ENCODE peak calls at places on chromosome 3, in four cellular contexts. One of them, this sample, is unnamed. For H3K4me1, the result is how much of the 10 kb centered on the place peaks cover.

GRCh38 chr3:49081429-49081828 is 12.4 kb downstream of the QRICH1 start:
- DNase-seq in left lung: no peak
- DNase-seq in thyroid gland: no peak
- DNase-seq in endothelial cell of umbilical vein: no peak
- DNase-seq in this sample: no peak

GRCh38 chr3:49813497-49814174 is at the start of gene UBA7:
- DNase-seq in left lung: peak
- DNase-seq in thyroid gland: peak
- DNase-seq in endothelial cell of umbilical vein: peak
- DNase-seq in this sample: peak

GRCh38 chr3:50321146-50321843 is 1.2 kb downstream of the HYAL2 start:
- DNase-seq in left lung: peak
- DNase-seq in thyroid gland: peak
- DNase-seq in endothelial cell of umbilical vein: peak
- DNase-seq in this sample: peak

GRCh38 chr3:81549388-81549787 is 212.1 kb downstream of the GBE1 start:
- DNase-seq in left lung: no peak
- DNase-seq in thyroid gland: no peak
- DNase-seq in endothelial cell of umbilical vein: no peak
- DNase-seq in this sample: no peak

GRCh38 chr3:47540281-47540680 is 26.8 kb upstream of the ELP6 start:
- DNase-seq in left lung: no peak
- DNase-seq in thyroid gland: no peak
- DNase-seq in endothelial cell of umbilical vein: no peak
- DNase-seq in this sample: no peak

GRCh38 chr3:71718069-71718468 is 7.1 kb downstream of the EIF4E3 start:
- DNase-seq in left lung: no peak
- DNase-seq in thyroid gland: no peak
- DNase-seq in endothelial cell of umbilical vein: no peak
- DNase-seq in this sample: peak

GRCh38 chr3:49386056-49386756 is 25.6 kb downstream of the RHOA start:
- DNase-seq in left lung: no peak
- DNase-seq in thyroid gland: no peak
- DNase-seq in endothelial cell of umbilical vein: no peak
- DNase-seq in this sample: no peak

GRCh38 chr3:38653685-38654537 is 4.4 kb upstream of the SCN5A start:
- DNase-seq in left lung: no peak
- DNase-seq in thyroid gland: no peak
- DNase-seq in endothelial cell of umbilical vein: no peak
- DNase-seq in this sample: no peak

GRCh38 chr3:115836944-115837343 is 213.6 kb downstream of the GAP43 start:
- DNase-seq in left lung: no peak
- DNase-seq in thyroid gland: no peak
- DNase-seq in endothelial cell of umbilical vein: peak
- DNase-seq in this sample: no peak

GRCh38 chr3:11556851-11557644 is 86.7 kb downstream of the VGLL4 start:
- DNase-seq in left lung: no peak
- DNase-seq in thyroid gland: no peak
- DNase-seq in endothelial cell of umbilical vein: peak
- DNase-seq in this sample: no peak

GRCh38 chr3:176950743-176951142 is 246.5 kb downstream of the TBL1XR1 start:
- DNase-seq in left lung: no peak
- DNase-seq in thyroid gland: no peak
- DNase-seq in endothelial cell of umbilical vein: peak
- DNase-seq in this sample: no peak

GRCh38 chr3:25576836-25577454 is 87.8 kb downstream of the TOP2B start:
- DNase-seq in left lung: no peak
- DNase-seq in thyroid gland: no peak
- DNase-seq in endothelial cell of umbilical vein: no peak
- DNase-seq in this sample: no peak

GRCh38 chr3:155241559-155241958 is 51.9 kb downstream of the STRIT1 start:
- DNase-seq in left lung: no peak
- DNase-seq in thyroid gland: no peak
- DNase-seq in endothelial cell of umbilical vein: no peak
- DNase-seq in this sample: no peak

GRCh38 chr3:164537485-164537884 is 540.8 kb downstream of the SI start:
- DNase-seq in left lung: no peak
- DNase-seq in thyroid gland: no peak
- DNase-seq in endothelial cell of umbilical vein: no peak
- DNase-seq in this sample: no peak

GRCh38 chr3:158097571-158098553 is 8.4 kb downstream of the SHOX2 start:
- DNase-seq in left lung: peak
- DNase-seq in thyroid gland: peak
- DNase-seq in endothelial cell of umbilical vein: peak
- DNase-seq in this sample: peak

GRCh38 chr3:158842946-158843345 is 41.1 kb downstream of the MFSD1 start:
- DNase-seq in left lung: no peak
- DNase-seq in thyroid gland: no peak
- DNase-seq in endothelial cell of umbilical vein: no peak
- DNase-seq in this sample: no peak

GRCh38 chr3:99920530-99921376 is 103.1 kb downstream of the CMSS1 start:
- DNase-seq in left lung: peak
- DNase-seq in thyroid gland: peak
- DNase-seq in endothelial cell of umbilical vein: peak
- DNase-seq in this sample: no peak

GRCh38 chr3:187183903-187184302 is 13.4 kb upstream of the RTP1 start:
- DNase-seq in left lung: no peak
- DNase-seq in thyroid gland: no peak
- DNase-seq in endothelial cell of umbilical vein: no peak
- DNase-seq in this sample: no peak

GRCh38 chr3:72345980-72346379 is 502.3 kb downstream of the SHQ1 start:
- DNase-seq in left lung: no peak
- DNase-seq in thyroid gland: no peak
- DNase-seq in endothelial cell of umbilical vein: no peak
- DNase-seq in this sample: no peak

DNA sequence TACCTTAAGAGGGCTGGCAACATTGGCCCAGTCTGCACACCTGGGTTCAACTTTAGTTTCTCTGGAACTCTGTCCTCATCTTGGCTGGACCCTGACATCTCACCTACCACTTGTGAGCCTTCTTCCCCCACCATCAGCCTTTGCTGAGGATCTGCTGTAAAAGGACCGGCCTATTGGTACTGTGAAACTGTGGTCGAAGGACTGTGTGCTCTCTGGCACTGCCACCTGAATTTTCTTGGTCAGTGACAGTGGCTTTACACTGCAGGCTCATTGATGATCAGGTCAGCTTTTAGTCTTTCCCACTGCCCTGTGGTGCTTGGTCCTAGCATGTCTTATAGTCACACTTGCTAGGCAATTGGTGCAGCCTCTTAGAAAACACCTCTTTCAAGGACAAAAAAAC is 86.9 kb downstream of the PEX5L start:
- DNase-seq in left lung: no peak
- DNase-seq in thyroid gland: no peak
- DNase-seq in endothelial cell of umbilical vein: no peak
- DNase-seq in this sample: no peak
- H3K4me1 ChIP-seq in left lung: under half
- H3K4me1 ChIP-seq in thyroid gland: under half
- H3K4me1 ChIP-seq in endothelial cell of umbilical vein: under half
- H3K4me1 ChIP-seq in this sample: under half

DNA sequence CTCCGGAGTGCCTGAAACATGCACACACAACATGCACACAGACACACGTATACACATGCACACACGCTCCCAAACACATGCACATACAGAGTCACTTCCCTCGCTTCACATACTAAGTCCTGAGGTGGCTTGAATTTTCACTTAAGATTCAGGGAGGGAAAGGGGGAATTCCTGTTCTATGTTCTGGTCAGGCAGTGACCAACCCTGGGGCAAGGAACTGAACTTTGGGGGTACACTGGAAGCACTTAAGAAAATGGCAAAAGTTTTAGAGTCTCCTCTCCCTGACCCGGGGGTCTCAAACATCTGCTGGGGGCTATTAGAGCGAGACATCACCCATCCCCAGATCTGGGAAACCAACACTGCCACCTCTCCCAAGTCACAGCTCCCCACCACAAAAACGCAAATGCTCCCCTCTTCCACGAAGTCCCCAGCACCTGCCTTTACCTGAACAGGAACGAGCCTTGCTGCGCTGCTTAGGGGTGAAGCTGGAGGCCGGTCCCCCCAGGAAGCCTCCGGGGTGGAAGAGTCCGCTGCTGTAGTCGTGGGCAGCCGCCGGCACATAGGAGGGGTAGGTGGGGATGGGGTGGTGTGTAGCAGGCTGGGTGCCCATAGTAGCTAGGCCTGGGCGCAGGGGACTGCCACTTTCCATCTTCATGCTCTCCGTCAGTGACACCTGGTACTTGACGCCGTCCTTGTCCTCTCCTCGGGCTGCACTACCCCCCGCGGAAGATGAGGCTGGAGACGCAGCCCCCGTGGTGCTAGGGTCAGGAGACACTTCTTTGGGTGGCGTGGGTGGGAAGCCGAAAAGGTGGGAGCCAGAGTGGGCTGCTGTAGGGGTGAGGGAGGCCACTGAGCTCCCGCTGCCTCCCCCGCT is 7.5 kb downstream of the GATA2 start:
- DNase-seq in left lung: no peak
- DNase-seq in thyroid gland: no peak
- DNase-seq in endothelial cell of umbilical vein: no peak
- DNase-seq in this sample: no peak
- H3K4me1 ChIP-seq in left lung: under half
- H3K4me1 ChIP-seq in thyroid gland: under half
- H3K4me1 ChIP-seq in endothelial cell of umbilical vein: half or more
- H3K4me1 ChIP-seq in this sample: under half

DNA sequence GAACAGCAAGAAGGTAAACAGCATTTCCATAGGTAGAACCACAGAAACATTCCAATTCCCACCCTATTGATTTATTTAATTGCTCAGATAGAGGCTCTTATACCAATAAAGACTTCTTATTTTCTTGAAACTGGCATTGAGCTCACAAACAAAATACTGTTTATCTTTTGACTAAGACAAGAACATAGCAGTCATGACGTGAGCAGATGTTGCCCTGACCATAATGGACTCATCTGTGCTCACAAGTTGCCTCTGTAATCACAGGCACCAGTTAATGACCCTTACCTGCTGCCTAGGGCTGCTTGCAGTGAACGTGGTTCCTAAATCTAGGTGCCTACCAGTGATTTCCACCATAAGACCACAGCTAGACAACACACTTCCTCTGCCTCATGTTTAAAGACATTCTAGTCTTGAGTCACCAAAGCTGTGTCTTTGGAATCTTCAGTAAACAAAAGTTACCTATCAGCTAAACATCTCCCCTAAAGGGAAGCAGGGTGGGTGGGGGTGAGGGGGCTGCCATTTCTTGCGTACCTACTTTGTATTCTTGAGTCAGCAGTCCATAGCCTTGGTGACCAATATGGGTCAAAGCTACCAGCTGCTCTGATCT is 2.1 kb downstream of the FYCO1 start:
- DNase-seq in left lung: no peak
- DNase-seq in thyroid gland: no peak
- DNase-seq in endothelial cell of umbilical vein: no peak
- DNase-seq in this sample: peak
- H3K4me1 ChIP-seq in left lung: under half
- H3K4me1 ChIP-seq in thyroid gland: under half
- H3K4me1 ChIP-seq in endothelial cell of umbilical vein: under half
- H3K4me1 ChIP-seq in this sample: half or more

GRCh38 chr3:122929576-122930365 is 97.8 kb downstream of the SEMA5B start:
- DNase-seq in left lung: no peak
- DNase-seq in thyroid gland: no peak
- DNase-seq in endothelial cell of umbilical vein: no peak
- DNase-seq in this sample: no peak

GRCh38 chr3:122932251-122932967 is 95.2 kb downstream of the SEMA5B start:
- DNase-seq in left lung: no peak
- DNase-seq in thyroid gland: no peak
- DNase-seq in endothelial cell of umbilical vein: no peak
- DNase-seq in this sample: no peak

GRCh38 chr3:122929188-122929465 is 98.4 kb downstream of the SEMA5B start:
- DNase-seq in left lung: no peak
- DNase-seq in thyroid gland: no peak
- DNase-seq in endothelial cell of umbilical vein: no peak
- DNase-seq in this sample: no peak

GRCh38 chr3:122930371-122930997 is 97.1 kb downstream of the SEMA5B start:
- DNase-seq in left lung: no peak
- DNase-seq in thyroid gland: no peak
- DNase-seq in endothelial cell of umbilical vein: no peak
- DNase-seq in this sample: no peak

DNA sequence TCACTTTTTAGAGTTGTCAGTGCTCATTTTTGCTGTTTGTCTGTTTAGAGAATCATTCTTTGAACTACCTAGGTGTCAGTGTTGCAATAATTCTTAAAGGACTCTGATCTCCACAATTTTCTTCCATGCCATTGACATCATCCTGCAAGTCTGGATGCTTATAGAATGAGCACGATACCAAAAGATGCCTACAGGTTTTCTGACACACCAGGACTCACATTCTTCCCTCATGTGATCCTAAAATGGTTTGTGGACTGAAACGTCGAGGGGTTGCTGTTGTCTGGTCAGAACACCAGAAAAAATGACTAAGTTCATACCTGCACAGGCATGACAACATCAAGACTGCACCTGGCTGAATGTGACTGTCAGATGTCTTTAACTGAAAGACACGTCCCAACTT is 95.9 kb downstream of the SEMA5B start:
- DNase-seq in left lung: no peak
- DNase-seq in thyroid gland: no peak
- DNase-seq in endothelial cell of umbilical vein: no peak
- DNase-seq in this sample: no peak
- H3K4me1 ChIP-seq in left lung: under half
- H3K4me1 ChIP-seq in thyroid gland: under half
- H3K4me1 ChIP-seq in endothelial cell of umbilical vein: under half
- H3K4me1 ChIP-seq in this sample: under half

DNA sequence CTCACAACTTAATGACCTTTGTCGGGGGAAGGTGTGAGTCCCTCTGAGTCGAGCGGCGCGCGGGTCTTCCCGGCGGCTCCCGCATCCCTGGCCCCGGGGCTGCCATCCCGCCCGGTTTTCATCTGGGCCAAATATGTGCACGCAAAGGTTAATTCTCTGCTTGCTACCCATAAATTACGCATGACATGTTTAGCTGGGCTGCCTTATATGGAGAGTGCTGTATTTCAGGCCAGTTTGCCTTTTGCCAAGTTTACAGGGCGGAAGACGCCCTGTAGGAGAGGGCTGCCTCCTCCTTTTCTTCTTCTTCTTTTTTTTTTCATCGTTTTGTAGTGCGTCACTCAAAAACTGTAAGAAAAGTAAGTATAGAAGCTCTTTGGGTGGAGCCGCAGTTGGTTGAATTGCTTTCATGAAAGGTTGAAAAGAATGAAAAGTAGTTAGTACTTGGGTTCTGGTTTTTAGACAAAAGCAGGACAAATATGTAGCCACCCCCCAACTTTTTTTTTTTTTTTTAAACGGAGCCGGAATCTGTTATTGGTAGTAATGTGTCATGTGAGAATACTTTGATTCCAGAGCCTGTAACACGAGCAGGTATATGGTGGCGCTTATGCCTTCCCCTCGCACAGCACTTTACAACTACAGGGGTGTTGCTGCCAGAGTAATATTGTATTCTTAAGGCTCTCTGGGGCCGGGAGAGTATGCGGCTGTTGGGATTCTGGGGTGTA is 855 bp downstream of the MBNL1 start:
- DNase-seq in left lung: peak
- DNase-seq in thyroid gland: peak
- DNase-seq in endothelial cell of umbilical vein: peak
- DNase-seq in this sample: peak
- H3K4me1 ChIP-seq in left lung: under half
- H3K4me1 ChIP-seq in thyroid gland: under half
- H3K4me1 ChIP-seq in endothelial cell of umbilical vein: half or more
- H3K4me1 ChIP-seq in this sample: half or more